ENCODE peak calls at places on chromosomes 3 and 15, in nine cellular contexts. One of them, this sample, is unnamed.

GRCh38 chr3:38257583-38257982 is 8.0 kb upstream of the SLC22A13 start:
- DNase-seq in fibroblast of lung: no peak
- DNase-seq in iPS DF 6.9: no peak
- DNase-seq in choroid plexus epithelial cell: no peak
- DNase-seq in Peyer's patch: no peak
- DNase-seq in fibroblast of pulmonary artery: no peak
- DNase-seq in fibroblast of villous mesenchyme: peak; percentile 29
- DNase-seq in colonic mucosa: no peak
- DNase-seq in AG09309: no peak
- DNase-seq in this sample: no peak

GRCh38 chr15:60993008-60993407 is 236.1 kb downstream of the RORA start:
- DNase-seq in fibroblast of lung: peak; percentile 20
- DNase-seq in iPS DF 6.9: no peak
- DNase-seq in choroid plexus epithelial cell: peak; percentile 87
- DNase-seq in Peyer's patch: no peak
- DNase-seq in fibroblast of pulmonary artery: peak; percentile 50
- DNase-seq in fibroblast of villous mesenchyme: peak; percentile 36
- DNase-seq in colonic mucosa: no peak
- DNase-seq in AG09309: peak; percentile 31
- DNase-seq in this sample: no peak

GRCh38 chr3:75171632-75172230 is 492.4 kb upstream of the FRG2C start:
- DNase-seq in fibroblast of lung: peak; percentile 43
- DNase-seq in iPS DF 6.9: no peak
- DNase-seq in choroid plexus epithelial cell: peak; percentile 49
- DNase-seq in Peyer's patch: no peak
- DNase-seq in fibroblast of pulmonary artery: peak; percentile 24
- DNase-seq in fibroblast of villous mesenchyme: peak; percentile 7
- DNase-seq in colonic mucosa: no peak
- DNase-seq in AG09309: peak; percentile 2
- DNase-seq in this sample: no peak

GRCh38 chr3:43539321-43539720 is 82.5 kb downstream of the ANO10 start:
- DNase-seq in fibroblast of lung: no peak
- DNase-seq in iPS DF 6.9: no peak
- DNase-seq in choroid plexus epithelial cell: no peak
- DNase-seq in Peyer's patch: no peak
- DNase-seq in fibroblast of pulmonary artery: no peak
- DNase-seq in fibroblast of villous mesenchyme: no peak
- DNase-seq in colonic mucosa: no peak
- DNase-seq in AG09309: no peak
- DNase-seq in this sample: no peak

GRCh38 chr3:42174679-42175660 is 83.8 kb downstream of the TRAK1 start:
- DNase-seq in fibroblast of lung: no peak
- DNase-seq in iPS DF 6.9: no peak
- DNase-seq in choroid plexus epithelial cell: no peak
- DNase-seq in Peyer's patch: no peak
- DNase-seq in fibroblast of pulmonary artery: no peak
- DNase-seq in fibroblast of villous mesenchyme: no peak
- DNase-seq in colonic mucosa: no peak
- DNase-seq in AG09309: no peak
- DNase-seq in this sample: no peak

GRCh38 chr3:100761211-100761921 is 52.1 kb downstream of the TFG start:
- DNase-seq in fibroblast of lung: no peak
- DNase-seq in iPS DF 6.9: no peak
- DNase-seq in choroid plexus epithelial cell: no peak
- DNase-seq in Peyer's patch: no peak
- DNase-seq in fibroblast of pulmonary artery: no peak
- DNase-seq in fibroblast of villous mesenchyme: no peak
- DNase-seq in colonic mucosa: no peak
- DNase-seq in AG09309: no peak
- DNase-seq in this sample: no peak

GRCh38 chr15:84669726-84670125 is 11.7 kb upstream of the NMB start:
- DNase-seq in fibroblast of lung: no peak
- DNase-seq in iPS DF 6.9: no peak
- DNase-seq in choroid plexus epithelial cell: no peak
- DNase-seq in Peyer's patch: no peak
- DNase-seq in fibroblast of pulmonary artery: no peak
- DNase-seq in fibroblast of villous mesenchyme: no peak
- DNase-seq in colonic mucosa: no peak
- DNase-seq in AG09309: peak; percentile 90
- DNase-seq in this sample: no peak

GRCh38 chr3:139434764-139435291 is 41.5 kb downstream of the RBP2 start:
- DNase-seq in fibroblast of lung: peak; percentile 36
- DNase-seq in iPS DF 6.9: no peak
- DNase-seq in choroid plexus epithelial cell: peak; percentile 86
- DNase-seq in Peyer's patch: no peak
- DNase-seq in fibroblast of pulmonary artery: peak; percentile 86
- DNase-seq in fibroblast of villous mesenchyme: peak; percentile 91
- DNase-seq in colonic mucosa: no peak
- DNase-seq in AG09309: peak; percentile 31
- DNase-seq in this sample: no peak

GRCh38 chr15:41958002-41958420 is 14.3 kb downstream of the EHD4 start:
- DNase-seq in fibroblast of lung: no peak
- DNase-seq in iPS DF 6.9: no peak
- DNase-seq in choroid plexus epithelial cell: no peak
- DNase-seq in Peyer's patch: no peak
- DNase-seq in fibroblast of pulmonary artery: no peak
- DNase-seq in fibroblast of villous mesenchyme: no peak
- DNase-seq in colonic mucosa: no peak
- DNase-seq in AG09309: no peak
- DNase-seq in this sample: no peak

GRCh38 chr3:48562367-48563095 is 1.1 kb downstream of the UCN2 start:
- DNase-seq in fibroblast of lung: no peak
- DNase-seq in iPS DF 6.9: no peak
- DNase-seq in choroid plexus epithelial cell: no peak
- DNase-seq in Peyer's patch: no peak
- DNase-seq in fibroblast of pulmonary artery: no peak
- DNase-seq in fibroblast of villous mesenchyme: no peak
- DNase-seq in colonic mucosa: no peak
- DNase-seq in AG09309: no peak
- DNase-seq in this sample: no peak

GRCh38 chr3:161069441-161070251 is 35.5 kb downstream of the B3GALNT1 start:
- DNase-seq in fibroblast of lung: peak; percentile 84
- DNase-seq in iPS DF 6.9: no peak
- DNase-seq in choroid plexus epithelial cell: peak; percentile 57
- DNase-seq in Peyer's patch: no peak
- DNase-seq in fibroblast of pulmonary artery: peak; percentile 80
- DNase-seq in fibroblast of villous mesenchyme: peak; percentile 26
- DNase-seq in colonic mucosa: no peak
- DNase-seq in AG09309: peak; percentile 54
- DNase-seq in this sample: no peak

GRCh38 chr15:56927816-56928215 is 9.4 kb downstream of the TCF12 start:
- DNase-seq in fibroblast of lung: no peak
- DNase-seq in iPS DF 6.9: no peak
- DNase-seq in choroid plexus epithelial cell: peak; percentile 25
- DNase-seq in Peyer's patch: no peak
- DNase-seq in fibroblast of pulmonary artery: peak; percentile 27
- DNase-seq in fibroblast of villous mesenchyme: no peak
- DNase-seq in colonic mucosa: no peak
- DNase-seq in AG09309: no peak
- DNase-seq in this sample: no peak

GRCh38 chr15:92011611-92012367 is 158.3 kb downstream of the SLCO3A1 start:
- DNase-seq in fibroblast of lung: no peak
- DNase-seq in iPS DF 6.9: no peak
- DNase-seq in choroid plexus epithelial cell: no peak
- DNase-seq in Peyer's patch: no peak
- DNase-seq in fibroblast of pulmonary artery: no peak
- DNase-seq in fibroblast of villous mesenchyme: no peak
- DNase-seq in colonic mucosa: no peak
- DNase-seq in AG09309: no peak
- DNase-seq in this sample: no peak

GRCh38 chr3:23728651-23729117 is 77.1 kb upstream of the UBE2E1 start:
- DNase-seq in fibroblast of lung: no peak
- DNase-seq in iPS DF 6.9: no peak
- DNase-seq in choroid plexus epithelial cell: no peak
- DNase-seq in Peyer's patch: no peak
- DNase-seq in fibroblast of pulmonary artery: no peak
- DNase-seq in fibroblast of villous mesenchyme: peak; percentile 78
- DNase-seq in colonic mucosa: no peak
- DNase-seq in AG09309: no peak
- DNase-seq in this sample: no peak

GRCh38 chr3:38643090-38643489 is 6.4 kb downstream of the SCN5A start:
- DNase-seq in fibroblast of lung: no peak
- DNase-seq in iPS DF 6.9: no peak
- DNase-seq in choroid plexus epithelial cell: no peak
- DNase-seq in Peyer's patch: no peak
- DNase-seq in fibroblast of pulmonary artery: no peak
- DNase-seq in fibroblast of villous mesenchyme: no peak
- DNase-seq in colonic mucosa: no peak
- DNase-seq in AG09309: no peak
- DNase-seq in this sample: no peak

GRCh38 chr3:193701896-193702644 is 109.1 kb downstream of the OPA1 start:
- DNase-seq in fibroblast of lung: no peak
- DNase-seq in iPS DF 6.9: no peak
- DNase-seq in choroid plexus epithelial cell: no peak
- DNase-seq in Peyer's patch: no peak
- DNase-seq in fibroblast of pulmonary artery: no peak
- DNase-seq in fibroblast of villous mesenchyme: no peak
- DNase-seq in colonic mucosa: no peak
- DNase-seq in AG09309: no peak
- DNase-seq in this sample: no peak

DNA sequence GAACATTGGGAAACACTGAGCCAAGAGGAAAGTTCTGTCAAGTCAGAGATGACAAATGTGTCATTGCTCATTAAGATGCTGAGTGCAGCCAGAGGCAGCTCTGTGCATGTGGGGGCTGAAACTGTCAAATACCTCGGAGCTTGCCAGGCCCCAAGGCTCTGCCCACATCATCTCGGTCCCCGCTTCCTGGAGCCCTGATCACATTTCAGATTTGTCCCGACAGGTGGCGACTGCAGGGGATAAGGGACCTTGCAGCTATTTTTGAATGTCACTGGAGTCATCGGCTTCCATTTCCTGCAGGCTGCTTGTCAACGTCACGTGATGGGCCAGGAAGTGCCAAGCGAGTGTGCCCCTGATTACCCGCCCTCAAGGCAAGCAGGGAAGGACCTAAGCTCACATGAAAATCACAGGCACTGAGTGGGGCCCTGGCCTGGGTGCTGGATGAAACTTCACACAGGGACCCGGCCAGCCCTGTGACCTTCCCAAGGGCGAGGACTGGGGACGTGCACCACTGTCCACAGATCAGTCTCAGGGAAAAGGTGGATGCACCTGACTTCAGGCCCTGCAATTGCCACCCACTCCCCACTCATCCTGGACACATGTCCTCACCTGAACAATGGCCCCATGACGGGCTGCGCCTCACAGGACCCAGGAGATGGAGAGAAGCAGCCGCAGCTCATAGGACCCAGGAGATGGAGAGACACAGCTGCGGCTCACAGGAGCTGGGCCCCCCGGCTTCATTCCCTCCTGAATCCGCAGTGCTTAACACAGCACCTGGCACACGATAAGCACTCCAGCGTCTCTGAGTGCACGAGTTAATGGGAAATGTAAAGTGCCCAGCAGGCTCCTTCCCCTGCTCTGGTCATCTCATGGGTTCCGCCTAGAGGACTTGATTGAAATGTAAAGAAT is 73.4 kb downstream of the NUP210 start:
- DNase-seq in fibroblast of lung: no peak
- DNase-seq in iPS DF 6.9: no peak
- DNase-seq in choroid plexus epithelial cell: no peak
- DNase-seq in Peyer's patch: no peak
- DNase-seq in fibroblast of pulmonary artery: no peak
- DNase-seq in fibroblast of villous mesenchyme: no peak
- DNase-seq in colonic mucosa: peak; percentile 20
- DNase-seq in AG09309: no peak
- DNase-seq in this sample: peak; percentile 26
- H3K4me3 ChIP-seq in fibroblast of lung: no peak overlapping the region
- H3K4me3 ChIP-seq in iPS DF 6.9: no peak overlapping the region
- H3K4me3 ChIP-seq in choroid plexus epithelial cell: no peak overlapping the region
- H3K4me3 ChIP-seq in Peyer's patch: no peak overlapping the region
- H3K4me3 ChIP-seq in fibroblast of pulmonary artery: no peak overlapping the region
- H3K4me3 ChIP-seq in fibroblast of villous mesenchyme: no peak overlapping the region
- H3K4me3 ChIP-seq in colonic mucosa: no peak overlapping the region
- H3K4me3 ChIP-seq in AG09309: no peak overlapping the region
- H3K4me3 ChIP-seq in this sample: no peak overlapping the region

GRCh38 chr15:73994912-73995622 is 551 bp downstream of the PML start:
- DNase-seq in fibroblast of lung: no peak
- DNase-seq in iPS DF 6.9: no peak
- DNase-seq in choroid plexus epithelial cell: no peak
- DNase-seq in Peyer's patch: no peak
- DNase-seq in fibroblast of pulmonary artery: no peak
- DNase-seq in fibroblast of villous mesenchyme: no peak
- DNase-seq in colonic mucosa: peak; percentile 52
- DNase-seq in AG09309: no peak
- DNase-seq in this sample: no peak

GRCh38 chr15:73997986-73998385 is 3.5 kb downstream of the PML start:
- DNase-seq in fibroblast of lung: no peak
- DNase-seq in iPS DF 6.9: no peak
- DNase-seq in choroid plexus epithelial cell: no peak
- DNase-seq in Peyer's patch: no peak
- DNase-seq in fibroblast of pulmonary artery: no peak
- DNase-seq in fibroblast of villous mesenchyme: no peak
- DNase-seq in colonic mucosa: no peak
- DNase-seq in AG09309: no peak
- DNase-seq in this sample: no peak

GRCh38 chr15:73994419-73994883 is at the start of gene PML:
- DNase-seq in fibroblast of lung: peak; percentile 93
- DNase-seq in iPS DF 6.9: peak; percentile 76
- DNase-seq in choroid plexus epithelial cell: peak; percentile 97
- DNase-seq in Peyer's patch: peak; percentile 95
- DNase-seq in fibroblast of pulmonary artery: peak; percentile 94
- DNase-seq in fibroblast of villous mesenchyme: peak; percentile 97
- DNase-seq in colonic mucosa: peak; percentile 98
- DNase-seq in AG09309: peak; percentile 68
- DNase-seq in this sample: peak; percentile 97

GRCh38 chr15:73996939-73997338 is 2.4 kb downstream of the PML start:
- DNase-seq in fibroblast of lung: peak; percentile 49
- DNase-seq in iPS DF 6.9: no peak
- DNase-seq in choroid plexus epithelial cell: peak; percentile 72
- DNase-seq in Peyer's patch: no peak
- DNase-seq in fibroblast of pulmonary artery: peak; percentile 55
- DNase-seq in fibroblast of villous mesenchyme: peak; percentile 89
- DNase-seq in colonic mucosa: no peak
- DNase-seq in AG09309: no peak
- DNase-seq in this sample: no peak

GRCh38 chr15:73996267-73996666 is 1.8 kb downstream of the PML start:
- DNase-seq in fibroblast of lung: no peak
- DNase-seq in iPS DF 6.9: no peak
- DNase-seq in choroid plexus epithelial cell: no peak
- DNase-seq in Peyer's patch: no peak
- DNase-seq in fibroblast of pulmonary artery: no peak
- DNase-seq in fibroblast of villous mesenchyme: no peak
- DNase-seq in colonic mucosa: no peak
- DNase-seq in AG09309: no peak
- DNase-seq in this sample: no peak
- H3K4me3 ChIP-seq in fibroblast of lung: peak overlapping the region; percentile 78
- H3K4me3 ChIP-seq in iPS DF 6.9: no peak overlapping the region
- H3K4me3 ChIP-seq in choroid plexus epithelial cell: peak overlapping the region; percentile 93
- H3K4me3 ChIP-seq in Peyer's patch: peak overlapping the region; percentile 82
- H3K4me3 ChIP-seq in fibroblast of pulmonary artery: peak overlapping the region; percentile 92
- H3K4me3 ChIP-seq in fibroblast of villous mesenchyme: peak overlapping the region; percentile 78
- H3K4me3 ChIP-seq in colonic mucosa: peak overlapping the region; percentile 68
- H3K4me3 ChIP-seq in AG09309: peak overlapping the region; percentile 94
- H3K4me3 ChIP-seq in this sample: peak overlapping the region; percentile 76

GRCh38 chr15:51621155-51621554 is 1.4 kb downstream of the DMXL2 start:
- DNase-seq in fibroblast of lung: no peak
- DNase-seq in iPS DF 6.9: no peak
- DNase-seq in choroid plexus epithelial cell: no peak
- DNase-seq in Peyer's patch: no peak
- DNase-seq in fibroblast of pulmonary artery: no peak
- DNase-seq in fibroblast of villous mesenchyme: no peak
- DNase-seq in colonic mucosa: no peak
- DNase-seq in AG09309: no peak
- DNase-seq in this sample: no peak
- H3K4me3 ChIP-seq in fibroblast of lung: peak overlapping the region; percentile 80
- H3K4me3 ChIP-seq in iPS DF 6.9: no peak overlapping the region
- H3K4me3 ChIP-seq in choroid plexus epithelial cell: peak overlapping the region; percentile 86
- H3K4me3 ChIP-seq in Peyer's patch: peak overlapping the region; percentile 84
- H3K4me3 ChIP-seq in fibroblast of pulmonary artery: peak overlapping the region; percentile 83
- H3K4me3 ChIP-seq in fibroblast of villous mesenchyme: peak overlapping the region; percentile 86
- H3K4me3 ChIP-seq in colonic mucosa: peak overlapping the region; percentile 82
- H3K4me3 ChIP-seq in AG09309: peak overlapping the region; percentile 87
- H3K4me3 ChIP-seq in this sample: peak overlapping the region; percentile 88

GRCh38 chr3:137509354-137510045 is 254.6 kb upstream of the SOX14 start:
- DNase-seq in fibroblast of lung: no peak
- DNase-seq in iPS DF 6.9: no peak
- DNase-seq in choroid plexus epithelial cell: no peak
- DNase-seq in Peyer's patch: no peak
- DNase-seq in fibroblast of pulmonary artery: no peak
- DNase-seq in fibroblast of villous mesenchyme: no peak
- DNase-seq in colonic mucosa: no peak
- DNase-seq in AG09309: no peak
- DNase-seq in this sample: no peak
- H3K4me3 ChIP-seq in fibroblast of lung: no peak overlapping the region
- H3K4me3 ChIP-seq in iPS DF 6.9: no peak overlapping the region
- H3K4me3 ChIP-seq in choroid plexus epithelial cell: no peak overlapping the region
- H3K4me3 ChIP-seq in Peyer's patch: no peak overlapping the region
- H3K4me3 ChIP-seq in fibroblast of pulmonary artery: no peak overlapping the region
- H3K4me3 ChIP-seq in fibroblast of villous mesenchyme: no peak overlapping the region
- H3K4me3 ChIP-seq in colonic mucosa: no peak overlapping the region
- H3K4me3 ChIP-seq in AG09309: no peak overlapping the region
- H3K4me3 ChIP-seq in this sample: no peak overlapping the region

This sample was measured in left ventricle myocardium inferior.